ENCODE peak calls at places on chromosomes 6 and 20, in seven cellular contexts. H is cardiac muscle cell, J is hepatocyte, E is AG09309, T is tibial nerve, F is brain microvascular endothelial cell, M is RWPE1. S is an unnamed sample.

GRCh38 chr6:163780993-163781392 is 366.5 kb downstream of the QKI start:
- DNase-seq in H (no peak), J (peak), M (no peak), E (no peak), F (no peak), T (peak), S (no peak)

GRCh38 chr20:22449115-22449973 is 135.0 kb downstream of the FOXA2 start:
- DNase-seq in J (no peak), E (no peak), F (no peak), T (no peak), H (no peak), M (no peak), S (no peak)

GRCh38 chr20:16531485-16531884 is 41.8 kb downstream of the KIF16B start:
- DNase-seq in J (no peak), F (no peak), H (no peak), M (no peak), E (no peak), T (no peak), S (no peak)

GRCh38 chr20:37867289-37868195 is 35.4 kb upstream of the VSTM2L start:
- DNase-seq in T (no peak), F (no peak), E (no peak), J (no peak), M (no peak), H (peak), S (no peak)

GRCh38 chr20:51083447-51083846 is 60.5 kb upstream of the KCNG1 start:
- DNase-seq in F (no peak), M (no peak), J (no peak), T (no peak), E (no peak), H (no peak), S (no peak)

GRCh38 chr6:26180346-26180745 is 93.1 kb downstream of the HFE start:
- DNase-seq in T (no peak), E (no peak), J (no peak), F (no peak), H (no peak), M (no peak), S (no peak)

GRCh38 chr6:150191809-150192208 is 49.0 kb downstream of the PPP1R14C start:
- DNase-seq in H (peak), F (no peak), J (no peak), T (no peak), M (peak), E (no peak), S (no peak)

GRCh38 chr6:89140347-89141159 is 5.3 kb upstream of the PM20D2 start:
- DNase-seq in E (no peak), H (no peak), F (no peak), T (no peak), M (no peak), J (peak), S (no peak)

GRCh38 chr6:101199441-101199840 is 194.1 kb upstream of the GRIK2 start:
- DNase-seq in F (no peak), J (no peak), M (no peak), T (no peak), H (no peak), E (no peak), S (no peak)

GRCh38 chr6:34656378-34657036 is 40.1 kb downstream of the ILRUN start:
- DNase-seq in H (peak), E (peak), T (no peak), J (peak), F (no peak), M (no peak), S (peak)

GRCh38 chr6:20215310-20215709 is 3.0 kb upstream of the MBOAT1 start:
- DNase-seq in F (no peak), J (no peak), E (no peak), T (no peak), H (no peak), M (no peak), S (no peak)

GRCh38 chr6:134995536-134995935 is 45.6 kb upstream of the ALDH8A1 start:
- DNase-seq in H (peak), F (no peak), J (no peak), M (no peak), E (no peak), T (no peak), S (no peak)

GRCh38 chr20:11676618-11677289 is 240.9 kb upstream of the BTBD3 start:
- DNase-seq in M (peak), F (peak), T (no peak), H (peak), J (peak), E (peak), S (no peak)

GRCh38 chr6:146310628-146311027 is 233.0 kb upstream of the RAB32 start:
- DNase-seq in M (no peak), E (no peak), T (no peak), J (no peak), H (no peak), F (no peak), S (no peak)

GRCh38 chr6:57313711-57314471 is 3.5 kb upstream of the PRIM2 start:
- DNase-seq in H (peak), E (peak), T (no peak), J (peak), F (peak), M (peak), S (peak)

GRCh38 chr20:48910360-48910781 is 11.1 kb upstream of the ARFGEF2 start:
- DNase-seq in E (no peak), H (peak), J (no peak), F (peak), T (no peak), M (no peak), S (no peak)

GRCh38 chr20:45353746-45354145 is 5.5 kb upstream of the SDC4 start:
- DNase-seq in H (no peak), J (no peak), M (no peak), F (no peak), T (no peak), E (no peak), S (no peak)

GRCh38 chr6:44430322-44430721 is 42.8 kb downstream of the CDC5L start:
- DNase-seq in E (no peak), T (no peak), J (no peak), M (no peak), F (peak), H (peak), S (no peak)

GRCh38 chr6:106591111-106591825 is 38.0 kb downstream of the RTN4IP1 start:
- DNase-seq in E (peak), M (no peak), T (no peak), J (no peak), F (peak), H (peak), S (peak)

GRCh38 chr20:31572701-31573554 is 32.2 kb upstream of the ID1 start:
- DNase-seq in T (peak), H (peak), J (peak), F (peak), M (peak), E (peak), S (peak)

GRCh38 chr6:43773050-43773956 is 3.3 kb downstream of the VEGFA start:
- DNase-seq in M (peak), E (no peak), J (peak), T (no peak), F (no peak), H (peak), S (no peak)

GRCh38 chr6:107129370-107129925 is 14.1 kb upstream of the BEND3 start:
- DNase-seq in E (no peak), F (no peak), T (no peak), M (no peak), J (peak), H (peak), S (no peak)

GRCh38 chr20:63758152-63758551 is 18.6 kb downstream of the SLC2A4RG start:
- DNase-seq in E (no peak), M (no peak), T (no peak), H (no peak), J (no peak), F (no peak), S (no peak)

GRCh38 chr20:906703-907102 is 9.4 kb downstream of the ANGPT4 start:
- DNase-seq in H (no peak), J (no peak), T (peak), F (no peak), E (no peak), M (no peak), S (no peak)

GRCh38 chr20:63198606-63199005 is 17.3 kb downstream of the YTHDF1 start:
- DNase-seq in E (no peak), T (no peak), F (no peak), J (no peak), M (no peak), H (no peak), S (no peak)

GRCh38 chr20:10539818-10540553 is 104.9 kb downstream of the SLX4IP start:
- DNase-seq in H (no peak), F (no peak), J (no peak), T (no peak), E (no peak), M (no peak), S (no peak)

GRCh38 chr20:4059631-4060030 is 44.3 kb upstream of the RNF24 start:
- DNase-seq in H (no peak), T (no peak), F (no peak), M (no peak), J (no peak), E (no peak), S (no peak)

GRCh38 chr6:52594216-52594615 is 17.4 kb upstream of the TRAM2 start:
- DNase-seq in E (no peak), H (no peak), F (no peak), T (no peak), J (no peak), M (no peak), S (no peak)

GRCh38 chr6:13368079-13368478 is 39.7 kb upstream of the TBC1D7 start:
- DNase-seq in J (no peak), T (no peak), M (no peak), E (no peak), F (no peak), H (no peak), S (no peak)

GRCh38 chr6:91719414-91719813 is 1132.5 kb upstream of the MAP3K7 start:
- DNase-seq in T (no peak), E (no peak), J (no peak), M (no peak), F (no peak), H (no peak), S (no peak)

GRCh38 chr20:3674995-3675900 is 6.6 kb downstream of the ADAM33 start:
- DNase-seq in T (no peak), E (no peak), F (no peak), H (no peak), M (no peak), J (no peak), S (no peak)

GRCh38 chr20:14142171-14142570 is 146.9 kb downstream of the MACROD2 start:
- DNase-seq in F (peak), J (peak), E (no peak), H (peak), M (peak), T (no peak), S (no peak)

GRCh38 chr6:122838060-122838780 is 49.2 kb downstream of the SMPDL3A start:
- DNase-seq in T (no peak), M (peak), F (no peak), E (no peak), J (peak), H (peak), S (no peak)

GRCh38 chr6:136764522-136764993 is 27.7 kb downstream of the MAP3K5 start:
- DNase-seq in M (no peak), E (no peak), F (no peak), H (no peak), J (no peak), T (no peak), S (no peak)

GRCh38 chr6:136408205-136408604 is 118.6 kb upstream of the BCLAF1 start:
- DNase-seq in F (no peak), M (peak), E (peak), J (no peak), H (peak), T (no peak), S (no peak)

GRCh38 chr6:14728396-14729024 is 517.4 kb upstream of the JARID2 start:
- DNase-seq in E (no peak), T (no peak), H (peak), F (no peak), J (no peak), M (peak), S (no peak)

GRCh38 chr20:23152308-23152892 is 66.3 kb upstream of the CD93 start:
- DNase-seq in J (peak), M (no peak), T (no peak), H (peak), F (peak), E (peak), S (peak)

GRCh38 chr20:57902478-57902877 is 192.7 kb upstream of the PMEPA1 start:
- DNase-seq in F (peak), J (no peak), T (no peak), E (peak), H (peak), M (peak), S (peak)
- TF ChIP-seq CTCF in F (peak), J (no peak), T (no peak), E (peak), H (no peak), M (no peak), S (peak)

GRCh38 chr6:152078804-152079203 is 271.3 kb downstream of the ESR1 start:
- DNase-seq in J (no peak), H (no peak), E (no peak), M (no peak), T (no peak), F (no peak), S (no peak)
- TF ChIP-seq CTCF in J (no peak), H (no peak), E (no peak), M (no peak), T (no peak), F (peak), S (no peak)

GRCh38 chr6:93424303-93425064 is 5.1 kb upstream of the EPHA7 start:
- DNase-seq in J (peak), H (peak), F (no peak), T (no peak), M (no peak), E (no peak), S (no peak)

GRCh38 chr6:93419304-93420162 is at the start of gene EPHA7:
- DNase-seq in H (peak), F (peak), J (peak), E (peak), T (peak), M (peak), S (no peak)

GRCh38 chr6:93418448-93419303 is 683 bp downstream of the EPHA7 start:
- DNase-seq in M (peak), T (no peak), J (peak), H (peak), F (peak), E (no peak), S (no peak)

GRCh38 chr6:93420163-93420806 is 926 bp upstream of the EPHA7 start:
- DNase-seq in E (no peak), J (no peak), H (no peak), F (no peak), M (no peak), T (no peak), S (no peak)

GRCh38 chr6:93423542-93423941 is 4.2 kb upstream of the EPHA7 start:
- DNase-seq in H (peak), J (peak), F (peak), E (no peak), M (no peak), T (no peak), S (no peak)
- TF ChIP-seq CTCF in H (peak), J (peak), F (peak), E (peak), M (peak), T (peak), S (peak)

GRCh38 chr6:16257999-16258708 is 19.8 kb downstream of the GMPR start:
- DNase-seq in M (no peak), J (no peak), E (no peak), H (peak), F (no peak), T (no peak), S (no peak)
- TF ChIP-seq CTCF in M (no peak), J (no peak), E (no peak), H (no peak), F (no peak), T (no peak), S (no peak)

GRCh38 chr6:82362868-82363267 is 749 bp upstream of the TPBG start:
- DNase-seq in T (no peak), H (peak), F (peak), E (peak), M (peak), J (peak), S (peak)

GRCh38 chr6:82362144-82362543 is 1.5 kb upstream of the TPBG start:
- DNase-seq in F (no peak), H (no peak), E (no peak), J (no peak), M (no peak), T (no peak), S (no peak)

GRCh38 chr6:82364087-82365010 is 732 bp downstream of the TPBG start:
- DNase-seq in M (peak), F (peak), T (peak), E (no peak), J (peak), H (peak), S (no peak)

GRCh38 chr6:82363368-82364086 is at the start of gene TPBG:
- DNase-seq in M (peak), E (peak), J (peak), T (no peak), F (peak), H (peak), S (no peak)

DNA sequence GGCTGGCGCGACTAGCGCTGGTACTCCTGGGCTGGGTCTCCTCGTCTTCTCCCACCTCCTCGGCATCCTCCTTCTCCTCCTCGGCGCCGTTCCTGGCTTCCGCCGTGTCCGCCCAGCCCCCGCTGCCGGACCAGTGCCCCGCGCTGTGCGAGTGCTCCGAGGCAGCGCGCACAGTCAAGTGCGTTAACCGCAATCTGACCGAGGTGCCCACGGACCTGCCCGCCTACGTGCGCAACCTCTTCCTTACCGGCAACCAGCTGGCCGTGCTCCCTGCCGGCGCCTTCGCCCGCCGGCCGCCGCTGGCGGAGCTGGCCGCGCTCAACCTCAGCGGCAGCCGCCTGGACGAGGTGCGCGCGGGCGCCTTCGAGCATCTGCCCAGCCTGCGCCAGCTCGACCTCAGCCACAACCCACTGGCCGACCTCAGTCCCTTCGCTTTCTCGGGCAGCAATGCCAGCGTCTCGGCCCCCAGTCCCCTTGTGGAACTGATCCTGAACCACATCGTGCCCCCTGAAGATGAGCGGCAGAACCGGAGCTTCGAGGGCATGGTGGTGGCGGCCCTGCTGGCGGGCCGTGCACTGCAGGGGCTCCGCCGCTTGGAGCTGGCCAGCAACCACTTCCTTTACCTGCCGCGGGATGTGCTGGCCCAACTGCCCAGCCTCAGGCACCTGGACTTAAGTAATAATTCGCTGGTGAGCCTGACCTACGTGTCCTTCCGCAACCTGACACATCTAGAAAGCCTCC is 1.6 kb downstream of the TPBG start:
- DNase-seq in E (no peak), M (peak), T (no peak), J (peak), H (peak), F (peak), S (no peak)
- TF ChIP-seq CTCF in E (peak), M (peak), T (no peak), J (peak), H (peak), F (peak), S (peak)

GRCh38 chr6:118659513-118660217 is 8.3 kb upstream of the CEP85L start:
- DNase-seq in J (peak), H (no peak), E (no peak), F (no peak), M (no peak), T (no peak), S (no peak)
- TF ChIP-seq CTCF in J (no peak), H (no peak), E (no peak), F (no peak), M (no peak), T (no peak), S (no peak)

DNA sequence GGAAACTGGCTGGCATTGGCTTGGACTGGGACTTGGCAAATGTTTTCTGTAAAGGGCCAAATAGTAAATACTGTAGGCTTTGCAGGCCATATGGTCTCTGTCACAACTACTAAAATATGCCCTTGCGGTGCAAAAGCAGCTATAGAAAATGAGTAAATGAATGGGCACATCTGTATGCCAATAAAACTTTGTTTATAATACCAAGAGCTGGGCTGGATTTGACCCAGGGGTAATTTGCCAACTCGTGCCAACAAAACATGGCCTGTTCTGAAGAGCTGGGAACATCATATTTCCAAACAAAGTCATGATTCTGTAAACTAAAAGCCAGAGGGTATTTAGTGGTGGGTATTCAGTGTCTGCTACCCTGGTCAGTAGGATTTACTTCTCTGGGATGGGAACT is 320.1 kb upstream of the SOX4 start:
- DNase-seq in H (no peak), E (no peak), T (no peak), J (no peak), M (no peak), F (no peak), S (no peak)
- TF ChIP-seq CTCF in H (no peak), E (no peak), T (no peak), J (no peak), M (no peak), F (no peak), S (no peak)

DNA sequence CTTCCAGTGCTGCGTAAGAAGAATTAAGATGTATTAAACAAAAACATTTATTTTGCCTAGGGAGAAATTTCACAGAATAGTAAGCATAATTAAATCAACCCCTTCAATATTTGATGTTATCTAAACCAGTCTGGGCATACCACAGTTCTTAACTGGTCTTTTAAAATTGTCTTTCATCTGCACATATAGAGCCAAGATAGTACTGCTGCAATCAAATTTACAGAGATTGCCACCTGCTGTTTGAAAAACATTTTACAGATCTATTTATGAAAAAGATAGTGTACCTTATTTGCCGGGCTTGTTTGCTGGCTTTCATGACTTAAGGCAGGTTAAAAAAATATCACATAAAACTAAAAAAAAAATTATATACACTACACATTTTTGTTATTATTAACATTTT is 323.2 kb downstream of the ADGRB3 start:
- DNase-seq in T (no peak), F (no peak), H (peak), J (no peak), E (no peak), M (peak), S (no peak)
- TF ChIP-seq CTCF in T (peak), F (peak), H (peak), J (peak), E (no peak), M (peak), S (no peak)